ENCODE peak calls at places on chromosomes 11 and 22, in four cellular contexts. S is WTC11, E is K562, Y is HepG2. R is an unnamed sample.

GRCh38 chr11:109765709-109766311 is 327.4 kb upstream of the ZC3H12C start:
- DNase-seq in S (no peak), E (no peak), Y (no peak), R (no peak)

GRCh38 chr11:46300270-46300669 is 22.8 kb downstream of the CREB3L1 start:
- DNase-seq in S (no peak), E (no peak), Y (no peak), R (no peak)

GRCh38 chr11:110513521-110514450 is 84.0 kb downstream of the FDX1 start:
- DNase-seq in S (no peak), E (no peak), Y (no peak), R (no peak)

GRCh38 chr11:72038491-72038890 is 39.8 kb downstream of the IL18BP start:
- DNase-seq in S (no peak), E (peak), Y (no peak), R (no peak)

GRCh38 chr11:100550910-100551309 is 136.2 kb upstream of the ARHGAP42 start:
- DNase-seq in S (no peak), E (no peak), Y (no peak), R (no peak)

GRCh38 chr11:122874991-122875390 is 7.6 kb upstream of the JHY start:
- DNase-seq in S (no peak), E (no peak), Y (no peak), R (no peak)

GRCh38 chr22:35258144-35258988 is 1.1 kb downstream of the HMGXB4 start:
- DNase-seq in S (peak), E (peak), Y (no peak), R (peak)

GRCh38 chr11:44505591-44506054 is 59.8 kb upstream of the CD82 start:
- DNase-seq in S (no peak), E (no peak), Y (no peak), R (no peak)

GRCh38 chr22:35315855-35316745 is 16.4 kb downstream of the TOM1 start:
- DNase-seq in S (no peak), E (no peak), Y (no peak), R (no peak)

GRCh38 chr11:81005595-81005994 is 1564.8 kb upstream of the TENM4 start:
- DNase-seq in S (no peak), E (no peak), Y (no peak), R (no peak)

GRCh38 chr11:129323896-129324522 is 51.6 kb upstream of the BARX2 start:
- DNase-seq in S (no peak), E (no peak), Y (peak), R (no peak)

GRCh38 chr22:30221121-30221992 is 25.2 kb downstream of the LIF start:
- DNase-seq in S (no peak), E (no peak), Y (no peak), R (no peak)

GRCh38 chr22:24727218-24727851 is 47.2 kb downstream of the PIWIL3 start:
- DNase-seq in S (no peak), E (peak), Y (peak), R (peak)

GRCh38 chr11:31786996-31787685 is 24.0 kb downstream of the PAX6 start:
- DNase-seq in S (no peak), E (no peak), Y (no peak), R (no peak)

GRCh38 chr11:272195-272930 is 5.8 kb upstream of the NLRP6 start:
- DNase-seq in S (no peak), E (no peak), Y (no peak), R (no peak)

GRCh38 chr11:78802058-78802633 is 227.5 kb upstream of the NARS2 start:
- DNase-seq in S (no peak), E (no peak), Y (no peak), R (no peak)

GRCh38 chr11:1742371-1742770 is 8.0 kb downstream of the IFITM10 start:
- DNase-seq in S (no peak), E (no peak), Y (no peak), R (no peak)

GRCh38 chr22:28002181-28002700 is 83.2 kb upstream of the PITPNB start:
- DNase-seq in S (no peak), E (no peak), Y (no peak), R (no peak)

GRCh38 chr22:22574361-22574760 is 15.3 kb upstream of the PRAME start:
- DNase-seq in S (no peak), E (no peak), Y (no peak), R (no peak)

GRCh38 chr11:65779919-65780769 is 632 bp downstream of the AP5B1 start:
- DNase-seq in S (peak), E (peak), Y (peak), R (peak)

GRCh38 chr11:44963948-44964347 is 13.3 kb upstream of the TP53I11 start:
- DNase-seq in S (no peak), E (no peak), Y (no peak), R (no peak)

GRCh38 chr22:45996241-45997076 is 19.5 kb upstream of the WNT7B start:
- DNase-seq in S (no peak), E (no peak), Y (no peak), R (no peak)

GRCh38 chr11:131246589-131247164 is 123.7 kb upstream of the NTM start:
- DNase-seq in S (peak), E (peak), Y (peak), R (peak)

GRCh38 chr22:36383110-36383581 is 4.6 kb downstream of the MYH9 start:
- DNase-seq in S (no peak), E (no peak), Y (no peak), R (no peak)

GRCh38 chr11:125348704-125349635 is 147.1 kb downstream of the FEZ1 start:
- DNase-seq in S (peak), E (peak), Y (peak), R (peak)

GRCh38 chr11:37689951-37690350 is 1091.9 kb upstream of the RAG2 start:
- DNase-seq in S (no peak), E (no peak), Y (no peak), R (no peak)

GRCh38 chr11:22930816-22931594 is 70.7 kb upstream of the CCDC179 start:
- DNase-seq in S (no peak), E (no peak), Y (no peak), R (no peak)

GRCh38 chr22:27112273-27112672 is 454.9 kb downstream of the MIAT start:
- DNase-seq in S (no peak), E (no peak), Y (peak), R (no peak)

DNA sequence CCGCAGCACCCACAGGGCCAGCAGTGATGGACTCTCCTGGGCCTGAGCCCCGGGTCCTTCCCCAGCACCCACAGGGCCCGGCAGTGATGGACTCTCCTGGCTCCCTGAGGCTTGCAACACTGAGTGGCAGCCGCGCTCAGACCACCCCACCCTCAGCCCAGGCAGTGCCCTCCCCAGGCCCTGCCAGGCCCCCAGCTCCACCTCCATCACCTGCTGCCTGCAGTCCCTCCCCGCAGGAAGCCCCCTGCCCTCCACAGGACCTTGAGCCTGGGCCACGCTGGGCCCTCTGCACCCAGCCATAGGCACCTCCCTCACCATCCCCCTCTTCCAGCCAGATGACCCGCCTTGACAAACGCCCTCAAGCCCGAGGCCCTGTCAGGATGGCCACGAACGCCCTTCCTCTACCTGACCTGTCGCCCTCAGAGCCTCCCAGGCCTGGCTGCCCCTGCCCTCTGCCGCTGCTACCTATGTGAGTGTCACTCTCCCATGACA is 11.4 kb downstream of the ALG12 start:
- DNase-seq in S (no peak), E (no peak), Y (no peak), R (no peak)
- TF ChIP-seq ELF4 in S (no peak), E (no peak), Y (no peak), R (no peak)

DNA sequence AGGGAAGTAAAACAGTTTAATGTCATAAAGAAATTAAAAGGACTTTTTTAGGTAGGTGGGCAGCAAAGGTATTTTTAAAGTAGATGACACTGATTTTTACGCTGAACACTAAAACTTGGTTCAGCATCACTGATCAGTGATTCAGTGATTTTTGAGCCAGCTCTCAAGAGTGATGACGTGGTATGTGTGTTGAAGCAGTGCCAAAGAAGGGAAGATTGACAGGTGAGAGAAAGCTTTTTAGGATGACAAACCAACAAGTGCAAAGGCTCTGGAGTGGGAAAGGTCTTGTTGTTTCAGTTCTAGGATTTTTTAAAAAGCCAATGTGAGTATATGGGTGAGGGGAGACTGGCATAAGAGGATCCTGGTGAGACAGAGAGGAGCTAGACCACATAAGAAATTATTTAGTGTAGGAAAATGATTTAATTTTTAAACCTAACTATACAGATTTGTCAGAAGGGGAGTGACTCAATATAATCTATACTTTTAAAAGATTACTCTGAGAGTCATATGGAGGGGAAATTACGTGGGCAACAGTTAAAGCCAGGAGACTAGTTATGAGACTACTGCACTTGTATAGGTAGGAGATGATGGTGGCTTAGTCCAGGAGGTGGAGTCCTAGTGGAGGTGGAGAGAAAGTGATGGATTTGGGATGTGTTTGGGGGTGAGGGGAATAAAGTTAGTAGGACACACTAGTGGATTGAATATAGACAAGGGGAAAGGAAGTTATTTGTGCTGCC is 17.6 kb upstream of the CALCB start:
- DNase-seq in S (no peak), E (no peak), Y (no peak), R (no peak)
- TF ChIP-seq ELF4 in S (no peak), E (no peak), Y (no peak), R (no peak)

GRCh38 chr11:127050141-127050632 is 49.6 kb upstream of the KIRREL3 start:
- DNase-seq in S (no peak), E (no peak), Y (no peak), R (no peak)
- TF ChIP-seq ELF4 in S (no peak), E (no peak), Y (no peak), R (no peak)

GRCh38 chr11:35862666-35863065 is 81.2 kb upstream of the LDLRAD3 start:
- DNase-seq in S (no peak), E (no peak), Y (no peak), R (no peak)
- TF ChIP-seq ELF4 in S (no peak), E (no peak), Y (no peak), R (no peak)

GRCh38 chr11:6637871-6638270 is 17.7 kb downstream of the DCHS1 start:
- DNase-seq in S (no peak), E (no peak), Y (no peak), R (no peak)
- TF ChIP-seq ELF4 in S (no peak), E (no peak), Y (no peak), R (no peak)

GRCh38 chr11:61968758-61969390 is 1.4 kb upstream of the FTH1 start:
- DNase-seq in S (no peak), E (no peak), Y (no peak), R (no peak)

GRCh38 chr11:61964941-61965282 is 2.5 kb downstream of the FTH1 start:
- DNase-seq in S (no peak), E (no peak), Y (no peak), R (no peak)

GRCh38 chr11:61967177-61967923 is at the start of gene FTH1:
- DNase-seq in S (peak), E (peak), Y (peak), R (peak)

GRCh38 chr11:61967924-61968757 is 707 bp upstream of the FTH1 start:
- DNase-seq in S (peak), E (peak), Y (peak), R (no peak)

DNA sequence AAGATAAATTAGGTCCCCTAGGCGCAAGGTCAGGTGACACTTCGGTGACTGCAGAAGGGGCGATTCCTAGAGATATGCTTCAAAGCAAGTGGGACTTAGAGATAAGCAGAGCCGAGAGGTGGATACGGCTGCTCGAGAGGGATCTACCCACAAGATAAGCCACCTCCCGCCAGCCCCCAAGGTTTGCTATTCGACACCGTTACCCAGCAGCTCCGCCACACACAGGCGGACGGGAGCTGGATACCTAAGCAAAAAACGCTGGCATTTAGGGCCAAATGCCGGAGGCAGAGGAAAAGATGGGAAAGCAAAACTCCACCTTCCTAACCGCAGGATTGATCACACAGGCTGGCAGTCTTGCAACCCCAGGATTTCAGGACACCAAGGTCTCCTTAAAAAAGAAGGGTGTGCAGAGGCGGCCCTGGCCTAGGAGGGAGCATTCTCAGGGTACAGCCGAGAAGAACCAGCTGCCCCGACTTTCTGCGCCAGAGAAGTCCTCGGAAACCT is 709 bp downstream of the FTH1 start:
- DNase-seq in S (no peak), E (peak), Y (no peak), R (peak)
- TF ChIP-seq ELF4 in S (no peak), E (peak), Y (no peak), R (no peak)

DNA sequence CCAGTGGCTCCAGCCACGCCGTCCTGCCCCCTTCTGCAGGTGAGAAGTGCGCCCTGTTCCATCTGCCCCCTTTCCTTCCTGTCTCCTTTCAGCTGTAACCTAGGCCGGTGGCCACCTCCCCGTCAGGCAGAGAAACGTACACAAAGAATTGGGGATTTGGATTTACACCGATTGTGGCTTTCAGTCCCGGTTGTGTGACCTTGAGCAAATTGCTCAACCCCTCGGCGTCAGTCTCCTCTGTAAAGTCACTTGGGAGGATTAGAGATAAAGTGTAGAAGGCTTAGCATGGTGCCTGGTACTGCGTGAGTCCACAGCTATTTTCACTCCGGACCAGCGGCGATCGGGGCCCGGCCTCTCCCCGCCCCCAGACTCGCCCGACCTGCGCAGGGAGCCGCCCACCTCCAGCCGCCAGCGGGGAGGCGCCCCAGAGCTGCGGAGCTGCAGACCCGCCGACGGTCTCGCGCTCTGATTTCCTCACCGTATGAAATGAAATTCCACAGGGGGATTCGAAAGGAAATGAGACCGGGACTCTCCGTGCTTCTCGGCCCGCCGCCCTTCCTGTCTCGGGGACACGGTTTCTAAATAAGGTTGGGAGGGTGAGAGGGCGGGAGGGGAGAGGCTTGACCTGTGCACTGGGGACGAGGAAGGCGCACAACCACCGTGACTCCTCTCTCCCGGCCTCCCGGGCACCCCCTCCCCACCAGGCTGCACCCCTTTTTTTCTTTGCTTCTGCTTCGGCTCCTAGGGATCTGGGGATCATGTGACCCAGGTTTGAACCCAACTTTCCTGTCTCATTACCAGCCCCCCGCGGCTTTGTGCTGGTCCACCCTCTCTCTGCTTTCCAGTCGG is 703 bp upstream of the FZD4 start:
- DNase-seq in S (peak), E (peak), Y (peak), R (peak)
- TF ChIP-seq ELF4 in S (no peak), E (no peak), Y (peak), R (no peak)

DNA sequence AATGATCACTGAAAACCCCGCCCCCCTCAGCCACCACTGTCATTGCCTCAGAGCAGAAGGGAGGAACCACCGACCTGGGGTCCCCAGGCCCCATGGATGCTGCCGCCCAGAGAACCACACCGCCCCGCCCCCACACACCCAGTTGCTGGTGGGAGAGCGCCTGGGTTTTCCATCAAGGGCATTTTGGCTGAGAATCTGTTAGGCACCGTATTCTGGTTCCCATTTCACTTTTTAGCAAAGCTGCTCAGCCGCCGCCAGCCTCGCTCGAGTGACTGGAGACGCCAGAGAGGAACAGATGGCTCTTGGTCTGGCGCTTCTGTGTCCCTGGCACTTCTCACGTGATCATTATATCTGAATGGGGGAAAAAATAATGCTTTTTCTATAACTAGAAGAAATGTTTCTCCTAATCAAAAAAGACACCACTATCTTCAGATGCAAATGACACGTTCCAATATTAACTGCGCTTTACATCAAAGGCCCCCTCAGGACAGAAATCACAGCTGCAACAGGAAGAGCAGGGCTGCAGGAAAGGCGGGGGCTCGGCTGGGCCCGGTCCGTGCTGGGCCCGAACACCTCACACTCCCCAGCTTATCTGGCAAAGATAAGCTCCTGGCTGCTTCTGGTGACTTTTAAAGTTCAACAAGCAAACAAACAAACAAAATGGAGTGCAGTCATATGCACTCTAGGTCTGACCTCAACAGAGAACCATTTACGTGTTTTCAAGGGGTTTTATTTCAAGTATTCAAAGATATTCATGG is 149.8 kb downstream of the MPPED1 start:
- DNase-seq in S (no peak), E (no peak), Y (no peak), R (no peak)
- TF ChIP-seq ELF4 in S (no peak), E (no peak), Y (no peak), R (no peak)

GRCh38 chr11:67271548-67272284 is 5.4 kb downstream of the GRK2 start:
- DNase-seq in S (peak), E (no peak), Y (no peak), R (no peak)
- TF ChIP-seq ELF4 in S (no peak), E (no peak), Y (no peak), R (no peak)

R was measured in HEK293T.